ENCODE peak calls at places on chromosomes 2 and 18, in seven cellular contexts. E, A, X, Z, S, D and N are unnamed samples. For H3K4me1 and H3K9me3, the result is how much of the 10 kb centered on the place peaks cover.

GRCh38 chr2:97848347-97848746 is 135.0 kb downstream of the ZAP70 start:
- DNase-seq in S (no peak), A (no peak), X (no peak), E (no peak), D (no peak), Z (no peak), N (no peak)

GRCh38 chr18:63285332-63285731 is 34.2 kb downstream of the BCL2 start:
- DNase-seq in X (no peak), D (no peak), E (no peak), Z (no peak), A (no peak), S (no peak), N (no peak)

GRCh38 chr2:54406031-54406430 is 50.1 kb upstream of the SPTBN1 start:
- DNase-seq in D (no peak), A (no peak), E (no peak), S (no peak), X (no peak), Z (no peak), N (no peak)

GRCh38 chr2:100834221-100834620 is 14.3 kb downstream of the NPAS2 start:
- DNase-seq in D (no peak), S (no peak), A (no peak), E (no peak), X (no peak), Z (no peak), N (no peak)

GRCh38 chr2:241680827-241681599 is 5.6 kb downstream of the DTYMK start:
- DNase-seq in S (peak), A (no peak), E (no peak), Z (peak), X (peak), D (no peak), N (no peak)

GRCh38 chr18:48928787-48929186 is 22.0 kb downstream of the SMAD7 start:
- DNase-seq in A (peak), X (peak), Z (peak), D (no peak), S (no peak), E (peak), N (no peak)

GRCh38 chr2:32522770-32523169 is 105.1 kb upstream of the TTC27 start:
- DNase-seq in S (no peak), A (no peak), X (peak), E (no peak), Z (no peak), D (no peak), N (no peak)

GRCh38 chr18:63178526-63178880 is 141.1 kb downstream of the BCL2 start:
- DNase-seq in S (no peak), A (no peak), E (no peak), Z (peak), D (no peak), X (no peak), N (no peak)

GRCh38 chr18:62484941-62485340 is 37.9 kb upstream of the ZCCHC2 start:
- DNase-seq in S (no peak), E (no peak), Z (no peak), X (no peak), D (no peak), A (no peak), N (no peak)

GRCh38 chr2:170660406-170660805 is 54.7 kb upstream of the SP5 start:
- DNase-seq in X (peak), S (no peak), E (no peak), D (no peak), A (no peak), Z (no peak), N (no peak)

GRCh38 chr2:23943666-23944065 is 3.4 kb downstream of the UBXN2A start:
- DNase-seq in Z (no peak), X (no peak), D (no peak), E (no peak), S (no peak), A (no peak), N (no peak)

GRCh38 chr18:61554946-61555361 is 221.7 kb downstream of the CDH20 start:
- DNase-seq in A (no peak), Z (no peak), D (no peak), E (no peak), S (no peak), X (peak), N (no peak)

GRCh38 chr2:14011186-14011585 is 621.3 kb upstream of the LRATD1 start:
- DNase-seq in X (no peak), D (no peak), E (no peak), S (no peak), A (no peak), Z (no peak), N (no peak)

GRCh38 chr2:200863655-200864205 is 728 bp downstream of the CLK1 start:
- DNase-seq in Z (peak), X (no peak), E (peak), S (peak), D (no peak), A (no peak), N (peak)

GRCh38 chr2:99974275-99974674 is 168.1 kb downstream of the AFF3 start:
- DNase-seq in X (peak), Z (peak), D (no peak), S (no peak), E (no peak), A (no peak), N (no peak)

DNA sequence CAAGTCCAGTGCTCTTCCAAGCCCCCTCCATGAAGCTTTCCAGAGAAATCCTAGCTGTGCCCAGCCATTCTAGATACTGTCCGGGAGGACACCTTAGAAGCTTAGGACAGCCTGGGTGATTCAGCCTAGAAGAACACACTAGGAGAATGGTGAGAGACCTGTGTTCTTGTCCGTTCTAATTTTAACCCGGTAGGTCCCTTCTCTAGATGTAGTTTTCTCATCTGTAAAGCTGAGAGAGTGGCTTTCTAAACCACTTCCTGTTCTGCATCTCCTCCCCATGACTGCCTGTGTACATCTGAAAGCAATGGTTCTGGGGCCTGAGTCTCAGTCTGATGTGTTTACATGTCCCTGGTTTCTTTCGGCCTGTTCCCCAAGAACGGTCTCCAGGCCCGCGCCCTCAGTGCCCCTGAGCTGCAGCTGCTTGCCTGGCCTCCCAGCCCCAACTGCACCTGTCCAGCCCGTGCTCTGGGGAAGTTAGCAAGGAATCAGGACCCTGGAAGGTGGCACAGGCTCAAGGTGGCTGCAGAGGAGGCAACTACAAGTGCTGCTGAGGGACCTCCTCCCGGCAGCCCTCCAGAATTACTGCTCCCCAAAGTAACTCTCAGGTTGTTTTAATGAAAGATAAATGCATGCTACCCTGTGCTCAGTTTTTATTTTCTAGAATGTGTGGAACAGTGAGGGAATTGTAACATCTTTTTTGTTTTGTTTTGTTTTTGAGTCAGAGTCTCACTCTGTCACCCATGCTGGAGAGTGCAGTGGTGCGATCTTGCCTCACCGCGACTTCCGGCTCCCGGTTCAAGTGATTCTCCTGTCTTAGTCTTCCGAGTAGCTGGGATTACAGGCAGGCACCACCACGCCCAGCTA is 105.9 kb downstream of the LBH start:
- DNase-seq in S (no peak), Z (no peak), A (no peak), E (peak), D (no peak), X (peak), N (no peak)
- H3K4me1 ChIP-seq in S (under half), Z (under half), A (half or more), E (under half), D (under half), X (under half), N (under half)

GRCh38 chr2:10777842-10778723 is 34.5 kb downstream of the PDIA6 start:
- DNase-seq in X (no peak), D (no peak), E (no peak), A (no peak), S (no peak), Z (no peak), N (peak)
- H3K27ac ChIP-seq in X (no peak), D (no peak), E (no peak), A (no peak), S (no peak), Z (no peak), N (no peak)

GRCh38 chr2:11976090-11976489 is 229.7 kb downstream of the LPIN1 start:
- DNase-seq in A (no peak), D (no peak), E (no peak), S (no peak), X (no peak), Z (no peak), N (no peak)
- H3K9me3 ChIP-seq in A (under half), D (under half), E (under half), S (under half), X (under half), Z (under half), N (under half)

DNA sequence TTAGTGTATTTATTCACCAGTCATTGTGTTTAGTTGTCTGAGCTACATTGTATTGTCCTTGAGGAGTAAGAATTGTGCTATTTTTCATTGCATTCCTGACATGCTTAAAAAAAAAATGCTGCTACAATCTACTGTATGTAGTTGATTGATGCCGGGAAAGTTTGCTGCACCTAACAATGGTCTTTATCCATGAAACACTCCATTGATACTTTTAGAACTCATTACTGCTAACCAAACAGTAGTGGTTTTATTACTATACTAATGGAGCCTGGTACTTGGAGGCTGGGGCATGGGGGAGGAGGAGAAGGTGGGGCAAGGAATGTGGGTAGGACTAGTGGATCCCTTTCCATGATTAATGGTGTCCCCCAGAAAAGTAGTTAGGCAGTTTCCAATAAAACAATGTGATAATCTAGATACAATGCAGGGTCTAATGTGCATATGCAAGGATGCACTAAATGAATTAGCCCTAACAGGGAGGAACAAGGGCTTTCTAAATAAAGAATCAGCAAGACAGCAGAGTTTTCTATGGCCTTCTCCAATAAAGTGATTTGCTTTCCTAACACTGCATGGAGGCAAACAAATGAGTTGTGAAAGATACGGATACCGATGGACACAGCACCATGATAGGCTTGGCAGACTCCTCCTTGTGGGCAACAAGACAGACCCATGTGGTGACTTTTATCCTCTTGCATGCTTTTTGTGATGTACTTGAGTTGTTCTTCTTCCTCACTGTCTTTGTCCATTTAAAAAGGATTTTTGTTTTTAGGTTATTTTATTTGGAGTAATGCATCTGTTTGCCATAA is 78.5 kb downstream of the FMNL2 start:
- DNase-seq in Z (no peak), X (no peak), E (no peak), D (no peak), S (no peak), A (no peak), N (no peak)
- H3K4me1 ChIP-seq in Z (under half), X (under half), E (under half), D (under half), S (half or more), A (under half), N (under half)

DNA sequence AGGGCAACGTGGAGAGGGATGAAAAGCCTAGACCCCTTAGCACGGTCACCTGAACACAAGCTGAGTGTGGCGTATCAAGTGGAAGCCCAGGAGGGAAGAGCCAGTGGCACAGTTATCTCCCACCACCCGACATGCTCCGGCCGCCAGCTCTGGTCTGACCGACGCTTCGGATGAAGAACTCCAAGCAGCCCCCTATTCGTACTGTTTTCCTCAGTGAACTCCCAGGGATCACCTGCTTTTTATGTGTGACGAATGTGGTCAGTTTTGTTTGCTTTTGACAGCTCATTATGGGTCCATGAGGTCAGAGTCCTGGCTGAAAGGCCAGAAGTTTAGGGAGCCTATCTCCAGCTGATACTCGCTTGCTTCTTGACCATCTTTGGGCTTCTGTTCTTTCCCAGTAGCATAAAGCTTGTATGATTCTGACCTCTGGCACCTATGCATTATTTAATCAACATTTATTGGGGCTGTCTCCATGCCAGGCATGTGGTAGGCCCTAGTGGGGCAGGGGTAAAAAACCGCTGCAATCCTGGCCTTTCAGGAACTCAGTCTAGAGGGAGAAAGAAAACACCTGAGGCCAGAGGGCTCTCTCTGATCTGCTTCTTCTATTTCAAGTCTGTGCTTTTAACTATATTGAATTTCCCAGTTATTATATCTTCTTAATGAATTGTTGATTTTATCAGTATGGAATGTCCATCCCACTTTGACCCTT is 33.0 kb upstream of the MRPL33 start:
- DNase-seq in Z (no peak), D (no peak), S (no peak), A (no peak), E (no peak), X (no peak), N (no peak)
- H3K27ac ChIP-seq in Z (peak), D (no peak), S (peak), A (no peak), E (no peak), X (no peak), N (no peak)

DNA sequence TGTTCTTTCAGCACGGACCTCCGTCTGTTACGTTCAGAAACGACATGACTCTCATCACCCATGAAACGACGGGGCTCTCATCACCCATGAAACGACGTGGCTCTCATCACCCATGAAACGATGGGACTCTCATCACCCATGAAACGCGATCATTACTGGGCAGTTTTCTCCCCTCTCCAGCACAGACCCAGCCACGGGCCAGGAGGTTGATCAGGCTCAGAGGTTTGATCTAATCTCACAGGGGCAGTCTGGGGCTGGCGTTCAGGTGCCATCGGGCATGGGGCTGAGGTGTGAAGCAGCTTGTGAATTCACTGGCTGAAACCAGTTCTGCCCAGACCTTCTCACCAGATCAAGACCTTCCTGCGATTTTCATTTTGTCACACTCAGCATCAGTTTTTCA is 296.4 kb downstream of the NDUFA10 start:
- DNase-seq in X (no peak), E (no peak), A (no peak), Z (no peak), D (no peak), S (no peak), N (no peak)
- H3K9me3 ChIP-seq in X (under half), E (under half), A (under half), Z (under half), D (under half), S (under half), N (under half)

GRCh38 chr2:237326250-237327171 is 87.5 kb downstream of the COL6A3 start:
- DNase-seq in S (no peak), D (no peak), E (no peak), X (peak), A (no peak), Z (peak), N (no peak)
- H3K4me1 ChIP-seq in S (under half), D (under half), E (under half), X (under half), A (under half), Z (under half), N (under half)

DNA sequence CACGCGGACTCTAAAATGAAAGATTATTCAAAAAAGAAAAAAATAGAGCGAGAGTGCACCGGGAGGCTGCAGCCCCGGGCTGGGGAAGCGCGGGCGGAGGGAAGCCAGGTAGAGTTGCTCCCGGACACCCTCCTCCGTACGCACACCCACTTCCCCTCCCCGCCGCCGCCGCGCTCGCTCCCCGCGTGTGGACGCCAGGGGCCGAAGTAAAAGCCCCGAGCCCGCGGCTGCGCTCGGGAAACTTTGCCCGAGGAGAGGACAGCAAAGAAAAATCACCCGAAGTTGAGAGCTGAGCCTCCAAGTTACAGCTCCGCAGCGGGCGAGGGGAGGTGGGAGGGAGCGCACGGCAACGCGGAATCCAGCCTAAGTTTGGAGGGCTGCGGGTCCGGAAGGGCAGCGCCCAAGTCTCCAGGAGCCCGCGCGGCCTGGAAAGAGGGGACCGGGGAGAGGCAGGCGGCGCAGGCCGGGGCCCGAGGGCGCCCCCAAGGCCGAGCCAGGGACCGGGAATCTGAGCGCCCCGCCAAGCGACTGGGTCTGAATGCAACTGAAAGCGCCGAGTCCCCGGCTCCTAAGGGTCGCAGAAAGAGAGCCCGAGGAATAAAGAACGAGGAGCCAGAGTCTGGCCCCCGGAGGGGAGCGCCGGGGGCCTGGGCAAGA is 666 bp upstream of the BCL11A start:
- DNase-seq in D (no peak), E (peak), S (peak), X (no peak), A (no peak), Z (peak), N (peak)
- H3K27ac ChIP-seq in D (no peak), E (peak), S (no peak), X (no peak), A (no peak), Z (peak), N (peak)

DNA sequence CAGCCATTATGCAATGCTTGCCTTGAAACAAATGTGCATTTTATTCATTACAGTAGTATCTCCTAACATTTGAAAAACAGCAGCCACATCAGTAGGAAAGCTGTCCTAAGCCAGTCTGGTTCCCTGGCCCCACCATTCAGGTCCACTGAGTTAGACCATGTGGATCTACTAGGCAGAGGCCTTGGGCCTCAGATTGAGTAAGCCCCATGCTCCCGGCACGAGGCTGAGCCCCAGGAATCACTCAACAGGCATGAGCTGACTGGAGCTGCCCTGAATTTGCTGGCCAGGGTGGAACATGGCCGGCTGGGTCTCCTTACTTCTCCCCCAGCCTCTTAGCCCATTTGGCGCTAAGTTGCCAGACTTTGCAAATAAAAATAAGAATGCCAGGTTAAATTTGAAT is 103.3 kb downstream of the ZFP36L2 start:
- DNase-seq in X (no peak), A (no peak), Z (no peak), D (no peak), S (no peak), E (no peak), N (no peak)
- H3K9me3 ChIP-seq in X (under half), A (under half), Z (under half), D (under half), S (under half), E (under half), N (under half)